ENCODE peak calls at places on chromosome 22, in six cellular contexts. V, K, D, E, M and B are unnamed samples.

GRCh38 chr22:37484115-37485005 is 1.8 kb downstream of the MFNG start:
- DNase-seq in V (peak), K (peak), D (peak), E (no peak), M (peak), B (no peak)

GRCh38 chr22:23067023-23067650 is 3.2 kb upstream of the GNAZ start:
- DNase-seq in V (peak), K (peak), D (peak), E (no peak), M (no peak), B (no peak)

GRCh38 chr22:48445113-48445827 is 1382.4 kb downstream of the BRD1 start:
- DNase-seq in V (no peak), K (no peak), D (no peak), E (no peak), M (no peak), B (no peak)

GRCh38 chr22:29641781-29642355 is 38.4 kb downstream of the NF2 start:
- DNase-seq in V (no peak), K (no peak), D (no peak), E (no peak), M (no peak), B (no peak)

GRCh38 chr22:29212738-29213137 is 7.0 kb downstream of the EMID1 start:
- DNase-seq in V (no peak), K (no peak), D (no peak), E (no peak), M (no peak), B (no peak)

GRCh38 chr22:25779890-25780289 is 37.9 kb downstream of the MYO18B start:
- DNase-seq in V (no peak), K (no peak), D (no peak), E (no peak), M (no peak), B (no peak)

GRCh38 chr22:47927811-47928210 is 1165.4 kb downstream of the TBC1D22A start:
- DNase-seq in V (no peak), K (no peak), D (no peak), E (no peak), M (no peak), B (no peak)

GRCh38 chr22:48093981-48094380 is 1331.5 kb downstream of the TBC1D22A start:
- DNase-seq in V (no peak), K (no peak), D (no peak), E (no peak), M (no peak), B (no peak)

GRCh38 chr22:47029244-47030001 is 267.0 kb downstream of the TBC1D22A start:
- DNase-seq in V (no peak), K (peak), D (peak), E (no peak), M (no peak), B (no peak)

GRCh38 chr22:25492950-25493790 is 71.3 kb upstream of the GRK3 start:
- DNase-seq in V (no peak), K (no peak), D (no peak), E (no peak), M (no peak), B (no peak)

GRCh38 chr22:32745251-32745995 is 56.1 kb upstream of the TIMP3 start:
- DNase-seq in V (no peak), K (no peak), D (no peak), E (no peak), M (peak), B (peak)

GRCh38 chr22:29994941-29995340 is 85.3 kb upstream of the HORMAD2 start:
- DNase-seq in V (no peak), K (no peak), D (no peak), E (peak), M (no peak), B (peak)

GRCh38 chr22:30964858-30965257 is 3.7 kb downstream of the MORC2 start:
- DNase-seq in V (no peak), K (no peak), D (no peak), E (no peak), M (no peak), B (no peak)

GRCh38 chr22:30038219-30038618 is 42.0 kb upstream of the HORMAD2 start:
- DNase-seq in V (no peak), K (no peak), D (no peak), E (no peak), M (peak), B (no peak)

GRCh38 chr22:24751518-24751917 is 23.0 kb downstream of the PIWIL3 start:
- DNase-seq in V (no peak), K (no peak), D (no peak), E (no peak), M (no peak), B (peak)

GRCh38 chr22:34878996-34879395 is 187.0 kb upstream of the ISX start:
- DNase-seq in V (no peak), K (no peak), D (no peak), E (no peak), M (no peak), B (no peak)

GRCh38 chr22:27804683-27805297 is 3.2 kb upstream of the MN1 start:
- DNase-seq in V (peak), K (peak), D (peak), E (no peak), M (peak), B (no peak)

GRCh38 chr22:50396751-50397370 is 53.7 kb downstream of the PPP6R2 start:
- DNase-seq in V (no peak), K (no peak), D (no peak), E (peak), M (no peak), B (no peak)

GRCh38 chr22:35540600-35541253 is at the start of gene RASD2:
- DNase-seq in V (peak), K (no peak), D (no peak), E (no peak), M (peak), B (no peak)

GRCh38 chr22:29314074-29314473 is 1.4 kb downstream of the RASL10A start:
- DNase-seq in V (no peak), K (peak), D (no peak), E (no peak), M (no peak), B (no peak)

GRCh38 chr22:28017558-28017820 is 98.4 kb upstream of the PITPNB start:
- DNase-seq in V (no peak), K (no peak), D (no peak), E (no peak), M (no peak), B (no peak)

GRCh38 chr22:39171623-39172264 is 19.3 kb upstream of the CBX7 start:
- DNase-seq in V (no peak), K (no peak), D (no peak), E (no peak), M (no peak), B (no peak)

GRCh38 chr22:25748704-25749103 is 6.7 kb downstream of the MYO18B start:
- DNase-seq in V (no peak), K (no peak), D (no peak), E (no peak), M (no peak), B (no peak)

GRCh38 chr22:22710719-22711531 is 66.5 kb downstream of the GGTLC2 start:
- DNase-seq in V (peak), K (peak), D (peak), E (peak), M (peak), B (no peak)